ENCODE peak calls at places on chromosomes 11 and 22, in nine cellular contexts. T is dorsolateral prefrontal cortex; B is naive thymus-derived CD4-positive, alpha-beta T cell; I is body of pancreas; V is OCI-LY7; W is PC-9; D is CD4-positive, alpha-beta memory T cell; F is neuronal stem cell; C is small intestine. Y is an unnamed sample.

GRCh38 chr11:46112961-46113617 is 8.2 kb downstream of the PHF21A start:
- DNase-seq in T (no peak), W (peak; percentile 49), F (peak; percentile 35), C (peak; percentile 77), D (peak; percentile 67), V (peak; percentile 80), B (peak; percentile 36), I (peak; percentile 46), Y (peak; percentile 62)

GRCh38 chr11:86710936-86711335 is 38.5 kb upstream of the ME3 start:
- DNase-seq in D (no peak), V (no peak), I (no peak), C (no peak), T (no peak), B (no peak), F (no peak), W (peak; percentile 25), Y (no peak)

GRCh38 chr11:112806876-112807275 is 154.3 kb upstream of the NCAM1 start:
- DNase-seq in T (no peak), W (no peak), F (no peak), D (no peak), C (no peak), B (no peak), I (no peak), V (no peak), Y (no peak)

GRCh38 chr11:107157146-107157808 is 139.0 kb upstream of the GUCY1A2 start:
- DNase-seq in F (no peak), I (no peak), V (no peak), B (no peak), D (no peak), W (no peak), C (no peak), T (no peak), Y (no peak)

GRCh38 chr22:37068859-37069258 is 17.3 kb downstream of the KCTD17 start:
- DNase-seq in B (no peak), T (no peak), V (no peak), C (no peak), D (no peak), I (no peak), W (no peak), F (no peak), Y (no peak)

GRCh38 chr11:96388891-96389603 is 665 bp downstream of the CCDC82 start:
- DNase-seq in T (no peak), F (no peak), D (no peak), W (peak; percentile 44), B (no peak), V (peak; percentile 62), C (no peak), I (no peak), Y (peak; percentile 83)

GRCh38 chr22:25365491-25366261 is 146.2 kb downstream of the CRYBB2 start:
- DNase-seq in C (no peak), F (no peak), V (no peak), B (no peak), W (no peak), D (no peak), T (no peak), I (no peak), Y (no peak)

GRCh38 chr11:132039521-132039920 is 669.1 kb downstream of the NTM start:
- DNase-seq in F (no peak), T (no peak), B (no peak), C (no peak), W (no peak), D (no peak), V (no peak), I (no peak), Y (no peak)

GRCh38 chr11:57460017-57460755 is at the start of gene RTN4RL2:
- DNase-seq in B (no peak), W (no peak), F (peak; percentile 72), D (peak; percentile 22), V (peak; percentile 73), I (peak; percentile 47), T (peak; percentile 56), C (no peak), Y (peak; percentile 62)

GRCh38 chr11:57463596-57464342 is 3.4 kb downstream of the RTN4RL2 start:
- DNase-seq in I (no peak), T (no peak), F (no peak), V (no peak), B (no peak), D (no peak), C (no peak), W (no peak), Y (no peak)

GRCh38 chr11:57462597-57462996 is 2.3 kb downstream of the RTN4RL2 start:
- DNase-seq in B (no peak), T (no peak), C (no peak), W (no peak), I (no peak), V (no peak), F (no peak), D (no peak), Y (no peak)

GRCh38 chr11:57460756-57461749 is 725 bp downstream of the RTN4RL2 start:
- DNase-seq in B (no peak), C (no peak), W (no peak), F (no peak), I (peak; percentile 44), T (peak; percentile 41), D (no peak), V (no peak), Y (no peak)

DNA sequence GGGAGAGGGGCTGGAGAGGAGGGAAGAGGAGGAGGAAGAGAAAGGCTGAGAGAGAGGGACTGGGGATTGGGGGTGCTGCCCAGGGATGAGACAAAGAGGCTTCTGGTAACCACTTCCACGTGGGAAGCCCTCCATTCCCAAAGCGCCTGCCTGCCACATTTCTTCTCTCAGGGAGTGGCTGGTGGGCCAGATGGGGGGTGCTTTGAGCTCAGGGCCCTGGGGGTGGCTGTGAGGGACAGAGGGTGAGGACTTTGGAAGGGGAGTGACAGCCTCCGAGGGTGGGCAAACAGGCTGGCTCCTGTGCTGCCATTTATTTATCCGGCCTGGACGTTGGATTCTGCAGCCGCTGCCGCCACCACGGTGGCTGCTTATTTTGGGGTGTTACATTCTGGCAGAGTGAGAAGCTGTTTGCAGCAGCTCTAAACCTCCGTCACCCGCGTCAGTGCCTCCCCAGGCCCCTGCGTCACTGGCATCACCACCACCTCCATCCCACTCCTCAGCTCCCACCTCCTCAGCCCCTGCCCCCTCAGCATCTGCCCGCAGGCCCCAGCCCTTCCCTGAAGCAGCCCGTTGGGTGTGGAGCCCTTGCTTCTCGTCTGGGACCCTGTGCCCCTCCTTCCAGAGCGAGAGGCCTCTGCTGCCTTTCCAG is 1.6 kb downstream of the RTN4RL2 start:
- DNase-seq in B (no peak), W (no peak), I (no peak), V (no peak), T (peak; percentile 40), F (no peak), D (no peak), C (no peak), Y (no peak)
- H3K4me3 ChIP-seq in B (no peak overlapping the region), W (no peak overlapping the region), I (no peak overlapping the region), V (no peak overlapping the region), T (peak overlapping the region; percentile 69), F (no peak overlapping the region), D (no peak overlapping the region), C (no peak overlapping the region), Y (no peak overlapping the region)

GRCh38 chr22:38656256-38657148 is at the start of the genes CBY1 and FAM227A:
- DNase-seq in D (peak; percentile 85), T (peak; percentile 91), F (peak; percentile 94), I (peak; percentile 93), C (peak; percentile 82), W (peak; percentile 84), B (peak; percentile 91), V (peak; percentile 91), Y (peak; percentile 94)

GRCh38 chr22:38652858-38653257 is 3.3 kb downstream of the FAM227A start:
- DNase-seq in F (no peak), B (no peak), D (no peak), V (peak; percentile 14), I (no peak), W (no peak), T (no peak), C (peak; percentile 46), Y (no peak)

GRCh38 chr22:38653741-38654140 is 2.5 kb downstream of the FAM227A start:
- DNase-seq in W (no peak), V (no peak), F (no peak), D (no peak), B (no peak), C (no peak), I (no peak), T (no peak), Y (no peak)

GRCh38 chr22:38655532-38656255 is 498 bp downstream of the FAM227A start:
- DNase-seq in V (peak; percentile 6), W (no peak), C (no peak), D (no peak), T (no peak), I (no peak), B (peak; percentile 3), F (no peak), Y (no peak)

GRCh38 chr22:38657248-38657909 is 941 bp downstream of the CBY1 start:
- DNase-seq in F (no peak), C (peak; percentile 42), B (peak; percentile 30), I (peak; percentile 56), D (no peak), W (peak; percentile 47), V (peak; percentile 20), T (no peak), Y (peak; percentile 29)
- H3K27ac ChIP-seq in F (no peak overlapping the region), C (no peak overlapping the region), B (peak overlapping the region; percentile 93), I (peak overlapping the region; percentile 95), D (peak overlapping the region; percentile 88), W (peak overlapping the region; percentile 49), V (no peak overlapping the region), T (no peak overlapping the region), Y (peak overlapping the region; percentile 98)

GRCh38 chr11:78646564-78647185 is 72.0 kb upstream of the NARS2 start:
- DNase-seq in B (peak; percentile 57), D (peak; percentile 42), T (no peak), I (peak; percentile 78), W (peak; percentile 69), C (peak; percentile 75), V (peak; percentile 70), F (peak; percentile 46), Y (peak; percentile 69)

GRCh38 chr11:78647266-78647915 is 72.7 kb upstream of the NARS2 start:
- DNase-seq in T (no peak), C (no peak), V (no peak), W (no peak), I (no peak), F (no peak), B (no peak), D (no peak), Y (no peak)

GRCh38 chr11:78649361-78650215 is 74.9 kb upstream of the NARS2 start:
- DNase-seq in C (no peak), W (no peak), F (no peak), T (no peak), D (no peak), V (no peak), I (no peak), B (no peak), Y (no peak)

GRCh38 chr11:78645226-78646202 is 70.8 kb upstream of the NARS2 start:
- DNase-seq in T (peak; percentile 82), W (peak; percentile 54), D (peak; percentile 33), I (peak; percentile 84), F (peak; percentile 73), C (peak; percentile 76), V (peak; percentile 73), B (peak; percentile 34), Y (peak; percentile 77)

DNA sequence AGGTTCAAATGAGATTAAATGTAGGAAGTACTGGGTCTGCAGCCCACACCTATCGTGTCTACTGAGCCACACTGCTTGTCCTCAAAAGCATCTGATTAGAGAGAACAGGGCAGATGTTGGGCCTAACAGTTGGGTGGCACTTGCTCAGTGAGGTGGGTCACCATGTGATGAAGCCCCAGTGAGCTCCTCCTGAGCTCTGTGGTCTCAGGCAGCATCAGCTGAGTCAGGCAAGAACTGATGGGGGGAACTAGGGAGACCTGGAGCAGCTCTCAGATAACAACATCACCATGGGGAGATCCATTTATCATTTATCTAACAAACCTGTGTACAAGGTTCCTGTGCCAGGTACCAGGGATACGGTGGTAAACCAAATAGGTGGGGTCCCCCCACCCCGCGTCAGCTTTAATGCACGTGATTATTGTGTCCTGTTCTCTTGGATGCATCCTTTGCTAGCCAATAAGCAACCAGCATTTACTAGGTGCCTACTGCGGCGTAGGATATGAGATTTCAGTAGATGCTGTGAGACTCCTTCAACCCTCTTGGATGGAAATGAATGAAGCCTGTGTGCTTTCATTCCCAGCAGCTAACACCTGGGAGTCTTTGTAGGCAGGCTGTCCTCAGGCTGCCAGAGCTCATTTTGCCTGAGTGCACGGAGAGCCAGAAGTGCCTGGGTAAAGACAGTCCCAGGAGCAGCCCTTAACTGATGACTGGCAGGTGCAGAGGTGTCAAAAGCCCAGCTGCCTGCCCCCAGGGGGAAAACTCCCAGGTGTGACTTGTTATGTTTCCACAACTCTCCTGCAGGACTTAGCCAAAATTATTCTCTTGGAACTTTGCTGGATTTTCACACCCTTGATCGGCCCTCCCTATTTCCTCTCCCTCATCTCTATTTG is 73.6 kb upstream of the NARS2 start:
- DNase-seq in F (no peak), D (no peak), T (no peak), V (no peak), B (no peak), I (no peak), W (no peak), C (no peak), Y (no peak)
- H3K4me3 ChIP-seq in F (no peak overlapping the region), D (no peak overlapping the region), T (no peak overlapping the region), V (no peak overlapping the region), B (no peak overlapping the region), I (no peak overlapping the region), W (no peak overlapping the region), C (no peak overlapping the region), Y (no peak overlapping the region)

GRCh38 chr11:71787014-71787823 is 45.8 kb upstream of the DEFB108B start:
- DNase-seq in T (peak; percentile 86), C (peak; percentile 99), D (peak; percentile 98), W (peak; percentile 99), F (peak; percentile 98), B (peak; percentile 95), V (peak; percentile 96), I (peak; percentile 100), Y (peak; percentile 100)
- H3K27ac ChIP-seq in T (no peak overlapping the region), C (peak overlapping the region; percentile 54), D (peak overlapping the region; percentile 65), W (peak overlapping the region; percentile 89), F (peak overlapping the region; percentile 80), B (peak overlapping the region; percentile 93), V (peak overlapping the region; percentile 70), I (peak overlapping the region; percentile 84), Y (peak overlapping the region; percentile 40)

Y was measured in cardiac muscle cell.